ENCODE peak calls at places on chromosomes 7 and 10, in seven cellular contexts. Z is H1, U is IMR-90, H is neuronal stem cell, W is H9, Y is mesenchymal stem cell, F is trophoblast cell. E is an unnamed sample.

GRCh38 chr7:45888185-45888992 is at the start of gene IGFBP1:
- DNase-seq in H (peak), Y (peak), U (peak), W (peak), F (no peak), Z (no peak), E (peak)

GRCh38 chr7:117673839-117674238 is 194.0 kb downstream of the CFTR start:
- DNase-seq in W (no peak), Z (no peak), U (peak), Y (peak), H (no peak), F (no peak), E (no peak)

GRCh38 chr7:71182536-71182935 is 50.6 kb downstream of the GALNT17 start:
- DNase-seq in Z (no peak), Y (no peak), U (no peak), W (no peak), H (no peak), F (no peak), E (no peak)

GRCh38 chr7:2999078-2999500 is 44.6 kb downstream of the CARD11 start:
- DNase-seq in F (no peak), Z (no peak), Y (no peak), U (no peak), W (no peak), H (no peak), E (no peak)

GRCh38 chr7:18153183-18153748 is 125.6 kb upstream of the PRPS1L1 start:
- DNase-seq in U (no peak), F (no peak), Y (no peak), W (no peak), H (no peak), Z (no peak), E (no peak)

GRCh38 chr10:35910234-35910633 is 268.1 kb upstream of the FZD8 start:
- DNase-seq in W (no peak), F (peak), Z (no peak), U (peak), H (no peak), Y (peak), E (peak)

GRCh38 chr10:119025336-119025735 is 4.2 kb upstream of the NANOS1 start:
- DNase-seq in H (no peak), W (no peak), Z (no peak), U (peak), F (no peak), Y (peak), E (peak)

GRCh38 chr10:89625041-89625765 is 19.8 kb downstream of the PANK1 start:
- DNase-seq in Y (peak), W (no peak), H (no peak), F (no peak), Z (no peak), U (peak), E (peak)

GRCh38 chr10:78566216-78567135 is 502.3 kb upstream of the ZMIZ1 start:
- DNase-seq in Y (peak), W (no peak), Z (no peak), F (no peak), U (no peak), H (no peak), E (no peak)

GRCh38 chr10:8978100-8978499 is 923.6 kb downstream of the GATA3 start:
- DNase-seq in W (no peak), H (no peak), U (no peak), Y (no peak), F (peak), Z (no peak), E (no peak)

GRCh38 chr10:113386005-113386404 is 166.8 kb upstream of the HABP2 start:
- DNase-seq in H (no peak), Y (peak), W (no peak), F (peak), Z (no peak), U (peak), E (no peak)

GRCh38 chr10:80468806-80469421 is 14.8 kb downstream of the TSPAN14 start:
- DNase-seq in U (no peak), W (no peak), H (no peak), Z (no peak), Y (no peak), F (no peak), E (no peak)

GRCh38 chr10:122847782-122848604 is 2.3 kb upstream of the CUZD1 start:
- DNase-seq in F (no peak), U (peak), W (no peak), H (no peak), Z (no peak), Y (no peak), E (no peak)

GRCh38 chr7:155001756-155002410 is 1.0 kb downstream of the PAXIP1 start:
- DNase-seq in W (no peak), Z (no peak), Y (peak), H (no peak), U (no peak), F (no peak), E (no peak)

GRCh38 chr7:68238204-68238805 is 1241.7 kb downstream of the TYW1 start:
- DNase-seq in F (no peak), H (no peak), Z (peak), U (no peak), W (peak), Y (no peak), E (peak)

GRCh38 chr10:12561307-12561706 is 212.0 kb downstream of the CAMK1D start:
- DNase-seq in H (no peak), Y (no peak), U (no peak), W (no peak), F (no peak), Z (no peak), E (no peak)

GRCh38 chr7:56537952-56538351 is 421.7 kb upstream of the NUPR2 start:
- DNase-seq in Y (no peak), H (no peak), Z (no peak), W (no peak), U (no peak), F (no peak), E (no peak)

DNA sequence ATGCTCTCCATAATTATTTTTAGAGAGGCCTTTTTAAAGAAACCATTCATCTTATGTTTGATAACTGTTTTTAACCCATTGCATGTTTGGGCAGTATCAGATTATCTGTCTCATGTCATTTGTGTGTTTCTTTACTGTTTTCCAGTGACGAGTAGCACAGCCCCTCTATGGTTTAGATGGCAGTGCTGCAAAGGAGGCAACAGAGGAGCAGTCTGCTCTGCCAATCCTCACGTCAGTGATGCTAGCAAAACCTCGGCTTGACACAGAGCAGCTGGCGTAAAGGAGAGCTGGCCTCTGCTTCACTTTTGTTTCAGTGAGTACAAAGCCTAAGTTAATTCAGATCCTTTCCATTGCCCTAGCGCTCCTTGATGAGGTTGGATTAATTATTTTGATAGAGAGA is 80.4 kb upstream of the GARIN1A start:
- DNase-seq in Y (no peak), W (no peak), H (no peak), Z (no peak), U (no peak), F (no peak), E (no peak)
- H3K18ac ChIP-seq in Y (no peak), W (no peak), H (no peak), Z (no peak), U (no peak), F (peak), E (no peak)

DNA sequence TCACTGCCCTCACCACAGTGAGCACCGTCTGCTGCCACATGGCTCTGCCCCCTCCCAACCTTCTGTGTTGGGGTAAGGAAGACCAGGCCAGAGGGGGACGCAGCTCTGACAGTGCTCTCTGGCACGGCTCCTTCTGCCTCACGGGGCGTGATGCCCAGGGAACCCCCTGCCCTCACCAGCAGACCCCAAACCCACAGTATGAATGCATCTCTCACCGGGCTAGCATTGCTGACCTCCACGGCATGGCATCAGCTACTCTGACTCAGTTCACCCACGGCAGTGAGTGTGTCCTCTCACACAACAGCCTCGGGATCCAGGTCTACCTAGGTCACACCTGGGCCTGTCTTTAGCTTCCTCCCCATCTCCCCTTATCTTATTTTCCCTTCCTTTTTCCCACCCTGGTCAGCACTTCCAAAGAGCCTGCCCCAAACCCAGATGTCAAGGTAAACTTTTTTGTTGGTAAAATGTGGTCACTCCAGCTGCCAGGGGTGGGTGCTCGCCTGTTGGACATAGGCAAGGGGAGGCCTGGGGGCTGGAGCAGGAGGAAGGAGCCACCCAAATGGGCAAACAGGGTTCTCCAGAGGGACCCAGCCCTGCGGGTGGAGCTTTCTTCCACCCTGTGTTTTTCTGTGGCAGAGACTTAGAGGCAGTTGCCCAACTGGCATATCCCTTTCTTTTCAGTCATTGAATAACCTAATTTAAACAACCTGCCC is 4.4 kb downstream of the CALML3 start:
- DNase-seq in Z (no peak), W (peak), H (no peak), Y (no peak), F (no peak), U (no peak), E (no peak)
- H3K27ac ChIP-seq in Z (no peak), W (no peak), H (no peak), Y (no peak), F (no peak), U (no peak), E (no peak)

GRCh38 chr7:131383417-131383816 is 55.7 kb downstream of the MKLN1 start:
- DNase-seq in U (peak), Y (peak), F (no peak), Z (no peak), H (no peak), W (no peak), E (no peak)
- H3K18ac ChIP-seq in U (no peak), Y (no peak), F (no peak), Z (no peak), H (no peak), W (no peak), E (no peak)

GRCh38 chr10:67839957-67840356 is 2.0 kb upstream of the DNAJC12 start:
- DNase-seq in U (peak), H (no peak), Y (no peak), W (no peak), Z (no peak), F (no peak), E (no peak)

GRCh38 chr10:67836491-67836890 is 1.5 kb downstream of the DNAJC12 start:
- DNase-seq in F (no peak), H (no peak), Y (no peak), W (no peak), U (no peak), Z (no peak), E (no peak)

GRCh38 chr10:67836972-67837371 is 1.0 kb downstream of the DNAJC12 start:
- DNase-seq in W (no peak), Z (no peak), Y (no peak), H (no peak), F (no peak), U (no peak), E (no peak)

GRCh38 chr10:67834375-67834774 is 3.6 kb downstream of the DNAJC12 start:
- DNase-seq in W (no peak), U (no peak), Y (no peak), H (no peak), Z (no peak), F (no peak), E (no peak)

DNA sequence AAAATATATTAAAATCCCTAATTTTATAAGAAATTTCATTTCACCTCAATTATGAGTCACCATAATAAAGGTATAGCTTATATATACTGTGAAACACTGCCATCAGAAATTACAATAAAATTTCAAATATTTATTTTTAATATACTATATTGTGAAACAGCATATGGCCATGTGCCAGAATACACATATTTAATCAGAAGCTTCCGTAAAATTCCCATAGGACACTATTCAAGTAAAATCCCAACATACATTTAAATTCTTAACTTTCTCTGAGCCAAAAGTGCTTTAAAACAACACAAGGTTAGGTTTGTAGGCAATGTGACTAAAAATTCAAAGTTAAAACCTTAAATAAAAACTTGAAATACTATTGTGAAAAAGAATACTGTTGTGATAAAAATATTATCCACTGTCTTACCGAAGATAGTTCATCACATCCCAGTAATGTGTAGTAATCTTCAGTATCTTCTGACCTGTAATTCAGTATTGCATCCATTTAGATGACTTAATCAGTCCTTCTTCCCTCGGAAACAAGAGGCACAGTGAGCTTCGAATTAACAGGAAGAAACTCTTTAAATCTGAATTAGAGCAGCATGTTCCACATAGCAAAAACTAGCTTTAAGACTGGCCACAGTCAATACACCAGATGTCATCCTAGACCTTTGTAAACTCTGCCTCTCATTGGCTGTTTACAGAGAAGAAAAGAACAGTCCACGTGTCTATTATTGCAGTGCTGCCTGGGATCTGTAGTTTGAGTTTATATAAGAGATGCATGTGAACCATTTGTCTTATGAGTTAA is at the start of gene DNAJC12:
- DNase-seq in W (no peak), Z (no peak), Y (peak), U (peak), F (no peak), H (no peak), E (peak)
- H3K27ac ChIP-seq in W (no peak), Z (no peak), Y (no peak), U (no peak), F (no peak), H (no peak), E (no peak)